ENCODE peak calls at places on chromosomes 3 and 15, in four cellular contexts. One of them, this sample, is unnamed.

GRCh38 chr3:142098974-142099373 is 50.4 kb downstream of the TFDP2 start:
- DNase-seq in PC-3: peak
- DNase-seq in DND-41: no peak
- DNase-seq in mesenchymal stem cell: no peak
- DNase-seq in this sample: no peak

GRCh38 chr15:55279746-55280351 is 9.8 kb downstream of the RAB27A start:
- DNase-seq in DND-41: peak
- DNase-seq in PC-3: peak
- DNase-seq in mesenchymal stem cell: peak
- DNase-seq in this sample: peak

GRCh38 chr3:106570426-106570825 is 701.6 kb upstream of the CBLB start:
- DNase-seq in DND-41: no peak
- DNase-seq in PC-3: peak
- DNase-seq in mesenchymal stem cell: no peak
- DNase-seq in this sample: no peak

GRCh38 chr3:134655706-134656105 is 4.9 kb upstream of the KY start:
- DNase-seq in mesenchymal stem cell: no peak
- DNase-seq in DND-41: no peak
- DNase-seq in PC-3: no peak
- DNase-seq in this sample: no peak

GRCh38 chr3:183253961-183254815 is 1.1 kb downstream of the B3GNT5 start:
- DNase-seq in mesenchymal stem cell: peak
- DNase-seq in PC-3: peak
- DNase-seq in DND-41: no peak
- DNase-seq in this sample: peak

GRCh38 chr15:101723161-101723873 is 956 bp downstream of the TARS3 start:
- DNase-seq in mesenchymal stem cell: peak
- DNase-seq in PC-3: peak
- DNase-seq in DND-41: peak
- DNase-seq in this sample: peak

GRCh38 chr3:13078158-13078905 is 5.1 kb upstream of the IQSEC1 start:
- DNase-seq in PC-3: no peak
- DNase-seq in DND-41: peak
- DNase-seq in mesenchymal stem cell: no peak
- DNase-seq in this sample: peak

GRCh38 chr3:52299815-52300611 is 12.4 kb downstream of the GLYCTK start:
- DNase-seq in mesenchymal stem cell: peak
- DNase-seq in PC-3: peak
- DNase-seq in DND-41: no peak
- DNase-seq in this sample: peak

GRCh38 chr3:67593761-67594234 is 60.6 kb downstream of the SUCLG2 start:
- DNase-seq in DND-41: no peak
- DNase-seq in PC-3: peak
- DNase-seq in mesenchymal stem cell: peak
- DNase-seq in this sample: peak

GRCh38 chr3:105553851-105554250 is 187.1 kb downstream of the ALCAM start:
- DNase-seq in mesenchymal stem cell: no peak
- DNase-seq in DND-41: no peak
- DNase-seq in PC-3: peak
- DNase-seq in this sample: peak

GRCh38 chr15:85800460-85801123 is 5.9 kb upstream of the KLHL25 start:
- DNase-seq in DND-41: no peak
- DNase-seq in mesenchymal stem cell: peak
- DNase-seq in PC-3: peak
- DNase-seq in this sample: peak

GRCh38 chr15:40928975-40929729 is at the start of gene DLL4:
- DNase-seq in mesenchymal stem cell: peak
- DNase-seq in PC-3: peak
- DNase-seq in DND-41: no peak
- DNase-seq in this sample: peak

GRCh38 chr15:80514071-80514780 is 110.0 kb downstream of the ARNT2 start:
- DNase-seq in mesenchymal stem cell: peak
- DNase-seq in PC-3: no peak
- DNase-seq in DND-41: no peak
- DNase-seq in this sample: peak

GRCh38 chr15:96049323-96049722 is 281.2 kb upstream of the NR2F2 start:
- DNase-seq in DND-41: no peak
- DNase-seq in mesenchymal stem cell: no peak
- DNase-seq in PC-3: no peak
- DNase-seq in this sample: no peak

GRCh38 chr15:98580577-98580976 is 67.8 kb upstream of the IGF1R start:
- DNase-seq in DND-41: no peak
- DNase-seq in PC-3: no peak
- DNase-seq in mesenchymal stem cell: peak
- DNase-seq in this sample: no peak

GRCh38 chr15:85504739-85505676 is 124.6 kb downstream of the AKAP13 start:
- DNase-seq in DND-41: peak
- DNase-seq in PC-3: peak
- DNase-seq in mesenchymal stem cell: peak
- DNase-seq in this sample: peak

GRCh38 chr15:61749169-61749568 is 311.1 kb downstream of the VPS13C start:
- DNase-seq in PC-3: peak
- DNase-seq in mesenchymal stem cell: no peak
- DNase-seq in DND-41: no peak
- DNase-seq in this sample: no peak

GRCh38 chr15:64284037-64284436 is 71.9 kb downstream of the CSNK1G1 start:
- DNase-seq in PC-3: no peak
- DNase-seq in DND-41: no peak
- DNase-seq in mesenchymal stem cell: peak
- DNase-seq in this sample: peak

GRCh38 chr3:42655980-42656679 is 2.6 kb downstream of the ZBTB47 start:
- DNase-seq in DND-41: no peak
- DNase-seq in mesenchymal stem cell: peak
- DNase-seq in PC-3: peak
- DNase-seq in this sample: peak

GRCh38 chr3:109478614-109479013 is 141.3 kb upstream of the DPPA4 start:
- DNase-seq in PC-3: no peak
- DNase-seq in mesenchymal stem cell: no peak
- DNase-seq in DND-41: no peak
- DNase-seq in this sample: no peak

GRCh38 chr15:89803941-89804800 is 10.5 kb downstream of the ANPEP start:
- DNase-seq in PC-3: no peak
- DNase-seq in DND-41: no peak
- DNase-seq in mesenchymal stem cell: no peak
- DNase-seq in this sample: no peak

GRCh38 chr3:1374471-1374870 is 281.6 kb downstream of the CNTN6 start:
- DNase-seq in PC-3: no peak
- DNase-seq in mesenchymal stem cell: no peak
- DNase-seq in DND-41: no peak
- DNase-seq in this sample: no peak

GRCh38 chr3:85567074-85567676 is 608.4 kb downstream of the CADM2 start:
- DNase-seq in mesenchymal stem cell: no peak
- DNase-seq in DND-41: peak
- DNase-seq in PC-3: peak
- DNase-seq in this sample: no peak

GRCh38 chr15:56806147-56806536 is 72.8 kb upstream of the ZNF280D start:
- DNase-seq in mesenchymal stem cell: no peak
- DNase-seq in PC-3: no peak
- DNase-seq in DND-41: no peak
- DNase-seq in this sample: no peak
- H3K9ac ChIP-seq in mesenchymal stem cell: peak
- H3K9ac ChIP-seq in PC-3: peak
- H3K9ac ChIP-seq in DND-41: no peak
- H3K9ac ChIP-seq in this sample: peak

DNA sequence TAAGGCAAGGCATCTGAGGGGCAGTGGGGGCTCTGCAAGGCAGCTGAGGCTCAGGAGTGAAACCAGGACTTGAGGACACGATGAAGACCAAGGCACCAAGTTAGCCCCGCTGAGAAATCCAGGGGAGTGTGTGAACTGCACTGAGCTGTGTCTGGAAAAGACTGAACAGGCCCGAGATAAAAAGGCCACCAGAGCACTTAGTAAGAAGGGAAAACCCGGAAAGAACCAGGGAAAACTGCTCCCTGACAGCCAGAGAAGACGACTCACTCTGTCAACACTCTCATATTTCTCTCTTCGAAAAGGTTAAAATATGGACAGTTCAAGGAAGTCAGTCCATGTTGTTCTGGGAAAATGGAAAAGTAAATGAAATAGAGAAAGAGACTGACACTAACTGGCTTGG is 109.0 kb downstream of the SEC22A start:
- DNase-seq in PC-3: peak
- DNase-seq in mesenchymal stem cell: no peak
- DNase-seq in DND-41: no peak
- DNase-seq in this sample: peak
- H3K9ac ChIP-seq in PC-3: no peak
- H3K9ac ChIP-seq in mesenchymal stem cell: no peak
- H3K9ac ChIP-seq in DND-41: no peak
- H3K9ac ChIP-seq in this sample: no peak

GRCh38 chr3:58051196-58051595 is 43.0 kb downstream of the FLNB start:
- DNase-seq in PC-3: peak
- DNase-seq in mesenchymal stem cell: peak
- DNase-seq in DND-41: no peak
- DNase-seq in this sample: peak
- H3K9ac ChIP-seq in PC-3: peak
- H3K9ac ChIP-seq in mesenchymal stem cell: no peak
- H3K9ac ChIP-seq in DND-41: no peak
- H3K9ac ChIP-seq in this sample: no peak

GRCh38 chr3:14802332-14802731 is 16.4 kb upstream of the FGD5 start:
- DNase-seq in mesenchymal stem cell: no peak
- DNase-seq in PC-3: no peak
- DNase-seq in DND-41: no peak
- DNase-seq in this sample: no peak
- H3K9ac ChIP-seq in mesenchymal stem cell: no peak
- H3K9ac ChIP-seq in PC-3: no peak
- H3K9ac ChIP-seq in DND-41: no peak
- H3K9ac ChIP-seq in this sample: no peak

GRCh38 chr15:62886431-62887071 is 156.0 kb upstream of the TPM1 start:
- DNase-seq in mesenchymal stem cell: peak
- DNase-seq in PC-3: no peak
- DNase-seq in DND-41: no peak
- DNase-seq in this sample: peak
- H3K9ac ChIP-seq in mesenchymal stem cell: peak
- H3K9ac ChIP-seq in PC-3: no peak
- H3K9ac ChIP-seq in DND-41: no peak
- H3K9ac ChIP-seq in this sample: no peak